ENCODE peak calls at places on chromosome 4, in six cellular contexts. N is sigmoid colon, S is stomach, A is GM12891, Q is SK-N-SH, G is GM12892. O is an unnamed sample.

GRCh38 chr4:40238700-40239548 is 42.1 kb downstream of the RHOH start:
- DNase-seq in Q (no peak), S (no peak), A (no peak), N (no peak), G (no peak), O (no peak)

GRCh38 chr4:8409271-8410065 is 31.1 kb downstream of the ACOX3 start:
- DNase-seq in Q (peak), G (no peak), S (peak), N (peak), A (no peak), O (no peak)

GRCh38 chr4:16067515-16067914 is 16.3 kb downstream of the PROM1 start:
- DNase-seq in G (no peak), S (peak), Q (no peak), N (no peak), A (no peak), O (no peak)

GRCh38 chr4:40890199-40890598 is 140.4 kb downstream of the NSUN7 start:
- DNase-seq in G (no peak), S (no peak), A (no peak), N (no peak), Q (no peak), O (no peak)

GRCh38 chr4:71074452-71075299 is 81.2 kb downstream of the DCK start:
- DNase-seq in A (no peak), S (peak), Q (no peak), N (no peak), G (no peak), O (no peak)

GRCh38 chr4:48431401-48431800 is 51.7 kb upstream of the SLC10A4 start:
- DNase-seq in Q (no peak), G (no peak), A (no peak), S (no peak), N (no peak), O (no peak)

GRCh38 chr4:122542411-122543236 is 78.2 kb downstream of the IL21 start:
- DNase-seq in Q (no peak), G (no peak), N (no peak), A (peak), S (no peak), O (no peak)

GRCh38 chr4:121950680-121951569 is 935 bp downstream of the TRPC3 start:
- DNase-seq in N (peak), G (peak), S (peak), Q (peak), A (peak), O (no peak)

GRCh38 chr4:122052714-122053113 is 99.4 kb upstream of the BLTP1 start:
- DNase-seq in S (no peak), G (no peak), A (no peak), Q (no peak), N (no peak), O (no peak)

GRCh38 chr4:26131711-26132110 is 189.1 kb upstream of the RBPJ start:
- DNase-seq in G (no peak), A (no peak), Q (no peak), S (no peak), N (no peak), O (no peak)

GRCh38 chr4:155766544-155766943 is 7.7 kb downstream of the GUCY1B1 start:
- DNase-seq in G (no peak), A (no peak), S (no peak), Q (no peak), N (no peak), O (no peak)
- TF ChIP-seq POLR2AphosphoS5 in G (no peak), A (no peak), S (no peak), Q (no peak), N (no peak), O (no peak)

GRCh38 chr4:3470244-3471097 is 7.4 kb downstream of the DOK7 start:
- DNase-seq in N (no peak), A (no peak), S (peak), G (no peak), Q (no peak), O (no peak)
- TF ChIP-seq POLR2AphosphoS5 in N (no peak), A (no peak), S (no peak), G (no peak), Q (no peak), O (no peak)

DNA sequence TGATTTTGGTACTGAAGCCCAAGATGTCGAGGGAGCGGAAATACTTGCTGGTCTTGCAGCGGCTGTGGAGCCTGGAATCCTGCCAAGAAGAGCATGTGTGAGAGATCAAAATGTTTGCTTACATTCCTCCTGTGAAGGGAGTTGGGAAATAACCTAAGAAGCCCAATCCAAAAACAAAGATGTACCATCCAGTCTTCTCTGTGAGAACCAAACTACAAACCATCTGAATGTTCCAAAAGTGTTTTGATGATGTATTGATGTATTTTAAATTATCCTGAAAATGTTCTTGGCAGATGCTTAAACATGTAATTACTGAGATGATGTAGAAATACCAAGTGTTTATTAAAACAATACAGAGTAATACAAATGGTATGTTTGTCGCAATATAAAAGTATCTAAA is 10.1 kb upstream of the ADH1A start:
- DNase-seq in Q (no peak), S (peak), N (peak), A (no peak), G (no peak), O (peak)
- TF ChIP-seq POLR2AphosphoS5 in Q (no peak), S (peak), N (peak), A (no peak), G (no peak), O (peak)

GRCh38 chr4:75724867-75725724 is 719 bp downstream of the USO1 start:
- DNase-seq in A (peak), Q (peak), G (peak), S (peak), N (peak), O (peak)
- TF ChIP-seq POLR2AphosphoS5 in A (peak), Q (peak), G (no peak), S (peak), N (peak), O (no peak)

DNA sequence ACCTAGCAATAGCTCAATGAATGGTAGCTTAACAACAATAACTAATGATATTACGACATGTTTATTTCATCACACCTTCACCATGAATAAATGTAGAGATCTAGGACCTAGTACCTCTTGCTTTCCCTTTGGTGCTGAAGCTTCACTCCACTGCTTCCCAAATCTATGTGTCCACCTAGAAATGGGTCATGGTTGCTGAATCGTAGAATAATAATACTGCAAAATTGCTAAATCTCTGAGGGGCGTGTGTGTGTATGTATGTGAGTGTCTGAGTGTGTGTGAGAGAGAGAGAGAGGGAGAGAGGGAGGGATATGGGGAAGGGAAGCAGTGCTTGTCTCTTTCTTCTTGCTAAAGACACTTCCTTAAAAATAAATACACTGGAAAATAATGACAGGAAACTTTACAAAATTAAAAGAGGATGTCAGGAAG is 109.3 kb upstream of the BMP2K start:
- DNase-seq in G (no peak), A (no peak), Q (no peak), S (no peak), N (no peak), O (no peak)
- TF ChIP-seq POLR2AphosphoS5 in G (no peak), A (no peak), Q (no peak), S (no peak), N (no peak), O (no peak)

DNA sequence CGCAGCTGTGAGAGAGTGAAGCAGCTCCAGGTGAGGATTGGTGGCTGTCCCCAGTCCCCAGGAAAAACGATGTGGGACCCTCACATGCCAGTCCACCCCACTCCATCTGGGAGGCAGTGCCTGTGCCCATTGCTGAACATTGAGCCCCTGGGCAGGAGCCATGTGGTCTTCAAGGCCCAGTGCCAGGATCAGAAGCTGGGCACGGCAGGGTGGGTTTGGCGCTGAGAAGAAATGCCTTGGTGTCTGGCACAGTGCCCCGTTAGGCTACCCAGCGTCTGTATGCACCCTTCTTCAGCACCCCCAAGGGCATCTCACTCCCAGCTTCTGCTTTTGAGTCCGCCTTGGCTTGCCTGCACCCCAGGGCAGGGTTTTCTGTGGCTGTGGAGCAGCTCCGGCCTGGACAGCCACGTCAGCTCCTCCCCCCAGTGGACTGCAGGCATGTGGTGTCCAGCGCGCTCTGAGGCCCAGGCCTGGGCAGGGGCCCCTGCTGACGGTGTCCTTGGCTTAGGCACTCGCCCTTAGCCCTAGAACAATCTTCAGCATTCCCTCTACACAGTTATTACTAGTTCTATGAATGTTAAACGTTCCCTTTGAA is 28.6 kb downstream of the RGS12 start:
- DNase-seq in S (peak), A (no peak), Q (peak), N (peak), G (no peak), O (no peak)
- TF ChIP-seq POLR2AphosphoS5 in S (no peak), A (no peak), Q (no peak), N (no peak), G (no peak), O (no peak)

DNA sequence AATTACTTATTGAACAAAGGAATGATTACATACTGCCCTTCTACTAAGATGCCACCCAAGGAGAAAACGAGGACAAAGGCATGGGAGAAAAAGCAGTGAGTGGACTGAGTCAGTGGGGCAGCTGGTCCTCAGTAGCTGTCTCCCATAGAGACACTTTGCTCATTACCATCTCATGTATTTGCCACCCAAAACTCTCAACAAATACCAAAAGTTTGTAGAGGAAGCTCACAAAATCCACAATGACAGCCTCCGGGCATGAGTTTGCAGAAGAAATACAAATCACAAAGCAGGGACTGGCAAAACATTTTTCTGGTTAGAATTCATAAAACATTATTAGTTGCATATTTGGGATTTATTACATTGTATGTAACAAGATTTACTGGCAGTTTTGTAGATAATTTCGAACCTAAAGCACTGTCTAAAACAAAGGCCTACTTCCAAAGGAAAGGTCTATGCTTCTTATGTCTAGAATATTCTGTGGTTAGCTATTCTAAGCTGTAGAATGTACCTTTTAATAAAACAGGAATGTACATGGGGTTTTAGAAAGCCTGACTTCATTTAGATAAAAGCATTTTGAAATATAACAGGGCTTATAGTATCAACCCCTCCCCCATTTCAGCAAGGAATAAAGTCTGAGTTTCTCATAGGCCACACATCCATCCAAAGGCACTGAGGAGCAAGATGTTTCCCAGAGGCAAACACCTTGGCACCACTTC is 17.7 kb downstream of the PCDH18 start:
- DNase-seq in A (no peak), G (no peak), Q (no peak), N (no peak), S (no peak), O (no peak)
- TF ChIP-seq POLR2AphosphoS5 in A (no peak), G (no peak), Q (peak), N (no peak), S (no peak), O (no peak)

GRCh38 chr4:109861271-109861670 is 13.4 kb downstream of the LRIT3 start:
- DNase-seq in Q (no peak), S (no peak), G (no peak), A (no peak), N (no peak), O (no peak)
- TF ChIP-seq POLR2AphosphoS5 in Q (no peak), S (no peak), G (no peak), A (no peak), N (no peak), O (no peak)